ENCODE peak calls at places on chromosome X, in four cellular contexts. V is HCEC 1CT, E is hepatocyte, A is Caki2. C is an unnamed sample.
A peak's percentile ranks its signal among the peaks of the same experiment; 100 is the strongest.

GRCh38 chrX:17380221-17380620 is 5.2 kb downstream of the NHS start:
- DNase-seq in E (no peak), A (no peak), V (no peak), C (no peak)

GRCh38 chrX:78964598-78964997 is 19.4 kb downstream of the P2RY10 start:
- DNase-seq in A (no peak), E (no peak), V (no peak), C (no peak)

GRCh38 chrX:71214604-71215334 is 8.3 kb upstream of the GJB1 start:
- DNase-seq in A (peak; percentile 1), E (peak; percentile 61), V (no peak), C (no peak)

GRCh38 chrX:31038585-31039326 is 33.1 kb downstream of the FTHL17 start:
- DNase-seq in A (peak; percentile 10), E (peak; percentile 56), V (peak; percentile 1), C (no peak)

GRCh38 chrX:19303216-19303880 is 40.4 kb upstream of the PDHA1 start:
- DNase-seq in A (no peak), E (peak; percentile 48), V (peak; percentile 64), C (peak; percentile 41)

GRCh38 chrX:25872786-25873185 is 265.4 kb upstream of the MAGEB18 start:
- DNase-seq in E (no peak), A (no peak), V (no peak), C (no peak)

GRCh38 chrX:131821945-131822622 is 201.0 kb upstream of the STK26 start:
- DNase-seq in A (no peak), E (no peak), V (no peak), C (no peak)

GRCh38 chrX:110173192-110174175 is 144.4 kb downstream of the AMMECR1 start:
- DNase-seq in V (no peak), E (no peak), A (peak; percentile 37), C (no peak)

GRCh38 chrX:39772057-39772832 is 325.5 kb downstream of the BCOR start:
- DNase-seq in E (peak; percentile 75), A (no peak), V (no peak), C (no peak)

GRCh38 chrX:11965436-11965835 is 172.8 kb upstream of the FRMPD4 start:
- DNase-seq in A (no peak), E (no peak), V (no peak), C (no peak)

GRCh38 chrX:109854096-109854495 is 121.0 kb upstream of the ACSL4 start:
- DNase-seq in E (no peak), V (no peak), A (no peak), C (no peak)

GRCh38 chrX:80841259-80841658 is 31.6 kb upstream of the BRWD3 start:
- DNase-seq in V (no peak), A (no peak), E (no peak), C (no peak)

GRCh38 chrX:55342533-55343501 is 78.1 kb upstream of the PAGE3 start:
- DNase-seq in E (no peak), A (peak; percentile 4), V (no peak), C (no peak)

GRCh38 chrX:13123247-13123856 is 78.9 kb upstream of the FAM9C start:
- DNase-seq in E (no peak), V (no peak), A (no peak), C (no peak)

GRCh38 chrX:11533211-11533651 is 132.5 kb downstream of the ARHGAP6 start:
- DNase-seq in A (peak; percentile 41), V (peak; percentile 74), E (peak; percentile 72), C (no peak)

GRCh38 chrX:2698604-2699003 is 7.5 kb downstream of the CD99 start:
- DNase-seq in E (no peak), V (no peak), A (no peak), C (no peak)

GRCh38 chrX:112644713-112645112 is 35.0 kb downstream of the LHFPL1 start:
- DNase-seq in V (peak; percentile 14), E (no peak), A (no peak), C (no peak)

GRCh38 chrX:47191331-47191730 is 2.3 kb upstream of the UBA1 start:
- DNase-seq in V (peak; percentile 5), E (peak; percentile 43), A (peak; percentile 55), C (no peak)

GRCh38 chrX:12360389-12360788 is 222.1 kb downstream of the FRMPD4 start:
- DNase-seq in A (peak; percentile 48), E (no peak), V (peak; percentile 79), C (no peak)

GRCh38 chrX:112819013-112819635 is 21.5 kb downstream of the AMOT start:
- DNase-seq in V (peak; percentile 71), E (peak; percentile 30), A (no peak), C (no peak)

GRCh38 chrX:43744284-43744683 is 88.2 kb downstream of the MAOA start:
- DNase-seq in E (no peak), V (no peak), A (no peak), C (no peak)

GRCh38 chrX:39984191-39984956 is 113.4 kb downstream of the BCOR start:
- DNase-seq in V (peak; percentile 21), A (no peak), E (peak; percentile 60), C (no peak)

GRCh38 chrX:150913511-150913910 is 15.0 kb upstream of the CD99L2 start:
- DNase-seq in A (no peak), V (no peak), E (no peak), C (no peak)

GRCh38 chrX:148661035-148661434 is 160.6 kb downstream of the AFF2 start:
- DNase-seq in E (no peak), V (no peak), A (no peak), C (no peak)

GRCh38 chrX:19673334-19674040 is 158.2 kb upstream of the MAP3K15 start:
- DNase-seq in V (peak; percentile 85), E (peak; percentile 60), A (peak; percentile 63), C (peak; percentile 74)

GRCh38 chrX:150547511-150548115 is 20.8 kb upstream of the MTM1 start:
- DNase-seq in V (peak; percentile 42), E (peak; percentile 73), A (peak; percentile 37), C (peak; percentile 81)

GRCh38 chrX:131841496-131842410 is 181.3 kb upstream of the STK26 start:
- DNase-seq in V (peak; percentile 37), A (peak; percentile 44), E (peak; percentile 63), C (no peak)

C was measured in Right ventricle myocardium superior.